ENCODE peak calls at places on chromosomes 4 and X, in four cellular contexts. I is fibroblast of the aortic adventitia, E is posterior vena cava, T is Calu3. N is an unnamed sample.
A peak's percentile ranks its signal among the peaks of the same experiment; 100 is the strongest.

GRCh38 chr4:78645853-78646757 is 94.5 kb downstream of the ANXA3 start:
- DNase-seq in I (peak; percentile 98), E (peak; percentile 93), T (no peak), N (peak; percentile 93)

GRCh38 chr4:19729873-19730735 is 521.6 kb upstream of the SLIT2 start:
- DNase-seq in I (peak; percentile 39), E (no peak), T (no peak), N (no peak)

GRCh38 chrX:54633641-54634040 is 103.6 kb downstream of the GNL3L start:
- DNase-seq in I (peak; percentile 82), E (no peak), T (no peak), N (peak; percentile 19)

GRCh38 chr4:39304651-39305050 is 61.5 kb downstream of the RFC1 start:
- DNase-seq in I (no peak), E (no peak), T (no peak), N (no peak)

GRCh38 chr4:117560329-117560728 is 474.0 kb upstream of the NDST3 start:
- DNase-seq in I (peak; percentile 1), E (no peak), T (no peak), N (peak; percentile 37)

GRCh38 chr4:174689618-174690017 is 139.4 kb downstream of the GLRA3 start:
- DNase-seq in I (no peak), E (no peak), T (no peak), N (no peak)

GRCh38 chrX:11239230-11239629 is 54.0 kb upstream of the AMELX start:
- DNase-seq in I (peak; percentile 70), E (no peak), T (no peak), N (peak; percentile 67)

GRCh38 chr4:122874194-122874593 is 47.6 kb downstream of the FGF2 start:
- DNase-seq in I (peak; percentile 94), E (no peak), T (peak; percentile 17), N (peak; percentile 92)

GRCh38 chrX:21944136-21944615 is 3.7 kb downstream of the SMS start:
- DNase-seq in I (peak; percentile 61), E (no peak), T (no peak), N (no peak)

GRCh38 chr4:183493246-183493645 is 11.6 kb upstream of the ING2 start:
- DNase-seq in I (no peak), E (no peak), T (no peak), N (no peak)

GRCh38 chrX:106246511-106246910 is 78.4 kb downstream of the PWWP3B start:
- DNase-seq in I (no peak), E (no peak), T (no peak), N (no peak)

GRCh38 chrX:87338510-87338909 is 179.1 kb upstream of the KLHL4 start:
- DNase-seq in I (peak; percentile 42), E (no peak), T (no peak), N (peak; percentile 19)

GRCh38 chr4:111283066-111283677 is 660.3 kb upstream of the PITX2 start:
- DNase-seq in I (peak; percentile 70), E (no peak), T (peak; percentile 72), N (peak; percentile 65)

GRCh38 chrX:22577181-22577580 is 304.5 kb downstream of the CBLL2 start:
- DNase-seq in I (peak; percentile 72), E (no peak), T (no peak), N (peak; percentile 64)

GRCh38 chr4:16865897-16866283 is 32.6 kb downstream of the LDB2 start:
- DNase-seq in I (no peak), E (no peak), T (no peak), N (no peak)